ENCODE peak calls at places on chromosomes 5 and 9, in five cellular contexts. Q is activated naive CD8-positive, alpha-beta T cell treated with anti-CD3 and anti-CD28 coated beads, Interleukin-2, amount 10 ng/mL, durations not matched to agents 7 days and 5 days; V is progenitor cell of endocrine pancreas; X is AG04449; K is activated T-cell treated with anti-CD3 and anti-CD28 coated beads for 48 hours. B is an unnamed sample.

GRCh38 chr5:144102979-144103378 is 67.5 kb downstream of the YIPF5 start:
- DNase-seq in V (no peak), Q (no peak), X (no peak), K (no peak), B (no peak)

GRCh38 chr9:109244179-109245132 is 76.4 kb downstream of the EPB41L4B start:
- DNase-seq in Q (peak), V (peak), K (peak), X (no peak), B (no peak)

GRCh38 chr5:81788271-81788670 is 37.4 kb upstream of the SSBP2 start:
- DNase-seq in X (no peak), K (no peak), Q (no peak), V (no peak), B (no peak)

GRCh38 chr5:122403965-122404364 is 91.9 kb downstream of the SNCAIP start:
- DNase-seq in X (no peak), K (no peak), Q (no peak), V (no peak), B (no peak)

GRCh38 chr9:12230708-12231107 is 462.5 kb upstream of the TYRP1 start:
- DNase-seq in X (no peak), V (no peak), Q (no peak), K (no peak), B (no peak)

GRCh38 chr5:177098103-177098771 is 11.5 kb downstream of the FGFR4 start:
- DNase-seq in K (no peak), Q (no peak), V (no peak), X (no peak), B (no peak)

GRCh38 chr9:81705578-81705977 is 16.2 kb upstream of the TLE1 start:
- DNase-seq in X (no peak), Q (no peak), K (no peak), V (no peak), B (no peak)

GRCh38 chr5:172662596-172662995 is 21.5 kb downstream of the NEURL1B start:
- DNase-seq in X (no peak), V (no peak), K (no peak), Q (no peak), B (no peak)

GRCh38 chr9:16321461-16322119 is 548.9 kb downstream of the BNC2 start:
- DNase-seq in K (no peak), X (no peak), Q (no peak), V (no peak), B (peak)

GRCh38 chr5:761206-761771 is 23.2 kb downstream of the ZDHHC11B start:
- DNase-seq in K (no peak), X (no peak), V (no peak), Q (no peak), B (peak)

GRCh38 chr5:168086104-168086610 is 205.3 kb upstream of the WWC1 start:
- DNase-seq in K (no peak), Q (no peak), V (no peak), X (peak), B (no peak)

GRCh38 chr5:76670508-76670907 is 45.4 kb upstream of the F2R start:
- DNase-seq in Q (no peak), X (no peak), K (no peak), V (no peak), B (no peak)

GRCh38 chr9:132506907-132507669 is 75.3 kb upstream of the BARHL1 start:
- DNase-seq in Q (no peak), K (no peak), V (no peak), X (no peak), B (no peak)

GRCh38 chr5:72235725-72236124 is 84.3 kb downstream of the MRPS27 start:
- DNase-seq in Q (no peak), X (no peak), K (no peak), V (no peak), B (no peak)

GRCh38 chr5:61182449-61182848 is 20.2 kb upstream of the SMIM15 start:
- DNase-seq in V (no peak), Q (no peak), X (no peak), K (no peak), B (no peak)

GRCh38 chr5:144121577-144121976 is 48.9 kb downstream of the YIPF5 start:
- DNase-seq in K (no peak), Q (no peak), X (no peak), V (no peak), B (no peak)

GRCh38 chr9:131410051-131410491 is 16.2 kb downstream of the PRRC2B start:
- DNase-seq in V (no peak), Q (peak), K (no peak), X (no peak), B (no peak)

GRCh38 chr5:151155777-151156731 is 1.5 kb downstream of the ANXA6 start:
- DNase-seq in X (peak), K (no peak), V (no peak), Q (peak), B (peak)

GRCh38 chr5:6480133-6481051 is 31.7 kb downstream of the UBE2QL1 start:
- DNase-seq in K (no peak), Q (no peak), X (no peak), V (no peak), B (no peak)

GRCh38 chr5:91154338-91154737 is 228.8 kb downstream of the ARRDC3 start:
- DNase-seq in X (no peak), V (no peak), Q (no peak), K (no peak), B (peak)

GRCh38 chr5:96781734-96782064 is 26.0 kb downstream of the ERAP1 start:
- DNase-seq in V (no peak), X (no peak), K (no peak), Q (no peak), B (no peak)

B was measured in upper lobe of left lung.